ENCODE peak calls at places on chromosomes 12 and 14, in four cellular contexts. R is lower lobe of right lung, I is fibroblast of lung, B is aorta. O is an unnamed sample. For H3K4me1, the result is how much of the 10 kb centered on the place peaks cover.

GRCh38 chr12:112998997-112999767 is 20.9 kb downstream of the OAS2 start:
- DNase-seq in B (no peak), I (no peak), R (no peak), O (no peak)

GRCh38 chr12:108284163-108284562 is 54.9 kb downstream of the CMKLR1 start:
- DNase-seq in B (no peak), R (no peak), I (no peak), O (no peak)

GRCh38 chr14:70919774-70920173 is 12.5 kb downstream of the PCNX1 start:
- DNase-seq in R (no peak), B (no peak), I (peak), O (no peak)

GRCh38 chr14:105019861-105020814 is 745 bp downstream of the CDCA4 start:
- DNase-seq in R (peak), I (peak), B (no peak), O (peak)

GRCh38 chr12:5254703-5255102 is 177.2 kb upstream of the NTF3 start:
- DNase-seq in R (no peak), I (peak), B (no peak), O (no peak)

GRCh38 chr12:124928095-124928911 is 13.9 kb upstream of the UBC start:
- DNase-seq in B (peak), R (peak), I (peak), O (no peak)

GRCh38 chr14:90922141-90922540 is 105.9 kb upstream of the TTC7B start:
- DNase-seq in B (no peak), I (no peak), R (no peak), O (no peak)

GRCh38 chr14:37369446-37369845 is 171.7 kb downstream of the MIPOL1 start:
- DNase-seq in R (no peak), B (no peak), I (no peak), O (no peak)

GRCh38 chr12:2177751-2178150 is 125.0 kb downstream of the CACNA1C start:
- DNase-seq in R (no peak), B (no peak), I (no peak), O (no peak)

GRCh38 chr12:96233941-96234461 is 39.8 kb downstream of the ELK3 start:
- DNase-seq in R (peak), B (peak), I (peak), O (no peak)

GRCh38 chr14:82604819-82605218 is 1071.2 kb upstream of the SEL1L start:
- DNase-seq in R (no peak), B (no peak), I (no peak), O (no peak)
- H3K27ac ChIP-seq in R (no peak), B (no peak), I (no peak), O (no peak)

GRCh38 chr12:11795192-11795909 is 145.9 kb downstream of the ETV6 start:
- DNase-seq in R (no peak), B (no peak), I (no peak), O (no peak)

GRCh38 chr12:11794751-11795150 is 145.3 kb downstream of the ETV6 start:
- DNase-seq in I (peak), R (no peak), B (no peak), O (no peak)

GRCh38 chr12:11794311-11794710 is 144.8 kb downstream of the ETV6 start:
- DNase-seq in I (peak), R (no peak), B (no peak), O (no peak)

GRCh38 chr12:11795910-11796459 is 146.5 kb downstream of the ETV6 start:
- DNase-seq in B (no peak), I (peak), R (no peak), O (no peak)

DNA sequence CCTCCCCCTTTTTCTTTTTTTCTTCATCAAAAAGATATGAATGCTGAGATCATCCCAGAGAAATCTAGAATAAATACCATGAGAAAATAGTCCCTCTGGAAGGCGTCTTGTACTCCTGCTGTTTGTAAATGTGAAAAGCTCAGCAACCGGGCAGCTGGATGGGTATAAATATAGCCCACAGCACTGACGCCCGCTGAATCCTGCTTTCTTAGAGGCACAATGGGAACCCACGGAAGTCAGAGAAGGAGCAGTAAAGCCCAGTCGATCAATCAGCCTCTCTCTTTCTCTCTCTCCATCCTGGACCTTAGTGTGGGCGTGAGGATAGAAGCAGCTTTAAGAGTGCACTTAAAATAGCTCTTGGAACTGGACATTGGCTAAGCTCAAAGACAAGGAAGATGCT is 144.4 kb downstream of the ETV6 start:
- DNase-seq in I (peak), B (peak), R (no peak), O (no peak)
- H3K4me3 ChIP-seq in I (no peak), B (peak), R (no peak), O (no peak)

GRCh38 chr12:115910057-115910456 is 367.4 kb downstream of the MED13L start:
- DNase-seq in B (no peak), I (no peak), R (no peak), O (no peak)
- H3K4me1 ChIP-seq in B (under half), I (under half), R (under half), O (under half)

GRCh38 chr12:18651525-18651924 is 86.3 kb downstream of the PLCZ1 start:
- DNase-seq in B (no peak), I (no peak), R (no peak), O (no peak)
- H3K27ac ChIP-seq in B (no peak), I (no peak), R (no peak), O (no peak)

DNA sequence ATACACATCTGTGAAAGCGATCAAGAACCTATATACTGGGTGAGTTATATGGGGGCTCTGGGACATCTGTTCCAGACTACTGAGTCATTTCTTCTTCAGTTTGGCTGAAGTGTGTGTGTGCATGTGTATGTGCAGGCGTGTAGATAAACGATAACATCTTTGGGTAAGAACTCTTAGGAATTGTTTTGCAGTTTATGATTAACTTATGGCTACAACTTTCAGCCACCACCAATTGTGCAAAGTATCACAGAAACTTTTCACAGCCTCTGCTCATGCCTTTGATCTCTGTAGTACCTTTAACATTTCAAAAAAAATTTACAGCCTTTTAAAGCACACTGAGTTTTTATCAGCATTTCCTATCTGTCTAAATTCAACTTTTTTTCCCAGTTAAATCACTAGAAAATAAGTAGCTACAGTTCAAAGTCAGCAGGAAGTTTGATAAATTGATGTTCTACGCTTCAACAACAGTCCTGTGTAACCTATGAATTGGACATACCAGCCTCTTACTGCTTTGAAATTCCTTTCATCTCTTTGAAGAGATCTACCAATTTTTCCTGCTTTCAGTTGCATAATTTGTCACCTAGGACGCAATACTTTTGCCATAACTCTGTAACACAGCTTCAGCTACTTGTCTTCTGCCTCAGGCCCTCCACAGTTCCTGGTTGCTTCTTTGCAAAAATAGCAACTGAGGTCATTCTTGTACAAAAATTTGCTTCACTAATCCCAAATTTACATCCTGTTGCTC is 43.0 kb downstream of the PPM1H start:
- DNase-seq in R (no peak), I (no peak), B (no peak), O (no peak)
- H3K4me3 ChIP-seq in R (no peak), I (no peak), B (no peak), O (no peak)

GRCh38 chr12:116924558-116925453 is 14.1 kb downstream of the FBXW8 start:
- DNase-seq in B (no peak), I (peak), R (no peak), O (peak)
- H3K4me1 ChIP-seq in B (under half), I (under half), R (under half), O (half or more)

GRCh38 chr14:32430326-32430725 is 101.2 kb downstream of the AKAP6 start:
- DNase-seq in R (no peak), I (peak), B (no peak), O (peak)
- H3K27ac ChIP-seq in R (no peak), I (no peak), B (no peak), O (no peak)

DNA sequence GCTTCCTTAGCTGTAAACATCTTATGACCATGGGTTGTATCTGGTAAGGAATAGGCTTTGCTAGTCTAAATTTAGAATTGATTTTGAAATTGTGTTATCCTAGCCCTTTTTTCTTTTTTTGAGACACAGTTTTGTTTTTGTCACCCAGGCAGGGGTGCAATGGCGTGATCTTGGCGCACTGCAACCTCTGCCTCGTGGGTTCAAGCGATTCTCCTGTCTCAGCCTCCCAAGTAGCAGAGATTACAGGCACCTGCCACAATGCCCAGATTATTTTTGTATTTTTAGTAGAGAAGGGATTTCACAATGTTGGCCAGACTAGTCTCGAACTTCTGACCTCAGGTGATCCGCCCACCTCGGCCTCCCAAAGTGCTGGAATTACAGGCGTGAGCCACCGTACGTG is 2.4 kb upstream of the TUBA1B start:
- DNase-seq in I (no peak), R (no peak), B (no peak), O (no peak)
- H3K4me3 ChIP-seq in I (no peak), R (no peak), B (peak), O (no peak)

DNA sequence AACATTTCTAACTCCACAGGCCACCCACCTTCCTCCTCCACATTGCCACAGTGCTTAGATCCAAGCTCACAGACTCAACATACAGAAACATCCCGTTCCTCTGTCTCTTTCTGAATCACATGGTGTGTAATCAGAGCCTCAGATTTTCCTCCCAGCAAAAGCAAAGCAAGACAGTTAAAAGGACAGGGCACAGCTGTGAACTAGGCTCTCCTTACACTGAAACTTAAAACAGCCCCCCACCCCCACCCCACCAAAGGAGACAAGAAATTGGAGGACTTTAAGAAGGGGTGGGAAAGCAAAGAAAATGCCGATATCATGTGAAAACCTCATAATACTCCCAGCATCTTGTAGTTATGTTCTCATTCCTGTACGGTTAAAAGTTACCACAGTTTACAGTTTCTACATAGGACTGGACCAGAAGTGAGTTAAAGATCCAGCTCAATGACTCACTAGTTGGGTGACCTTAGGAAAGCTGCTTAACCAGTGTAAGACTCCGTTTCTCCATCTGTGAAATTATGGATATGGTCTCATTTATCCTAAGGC is 4.8 kb downstream of the YBX3 start:
- DNase-seq in B (no peak), R (no peak), I (peak), O (no peak)
- H3K4me1 ChIP-seq in B (under half), R (half or more), I (under half), O (under half)

O was measured in CD4-positive, CD25-positive, alpha-beta regulatory T cell.